ENCODE peak calls at places on chromosome 13, in seven cellular contexts. One of them, this sample, is unnamed.

GRCh38 chr13:24982333-24982999 is 113.5 kb upstream of the PABPC3 start:
- DNase-seq in kidney glomerular epithelial cell: no peak
- DNase-seq in activated gamma-delta T cell treated with anti-CD3 and anti-CD28 coated beads, Interleukin-2, amount 50 U/mL, for 16 hours: no peak
- DNase-seq in AG10803: no peak
- DNase-seq in non-pigmented ciliary epithelial cell: no peak
- DNase-seq in AG09319: no peak
- DNase-seq in T-helper 22 cell: no peak
- DNase-seq in this sample: no peak

GRCh38 chr13:111270765-111271164 is 49.7 kb upstream of the TEX29 start:
- DNase-seq in kidney glomerular epithelial cell: no peak
- DNase-seq in activated gamma-delta T cell treated with anti-CD3 and anti-CD28 coated beads, Interleukin-2, amount 50 U/mL, for 16 hours: no peak
- DNase-seq in AG10803: peak
- DNase-seq in non-pigmented ciliary epithelial cell: no peak
- DNase-seq in AG09319: no peak
- DNase-seq in T-helper 22 cell: no peak
- DNase-seq in this sample: no peak

GRCh38 chr13:61144301-61144700 is 271.3 kb downstream of the PCDH20 start:
- DNase-seq in kidney glomerular epithelial cell: no peak
- DNase-seq in activated gamma-delta T cell treated with anti-CD3 and anti-CD28 coated beads, Interleukin-2, amount 50 U/mL, for 16 hours: no peak
- DNase-seq in AG10803: no peak
- DNase-seq in non-pigmented ciliary epithelial cell: no peak
- DNase-seq in AG09319: no peak
- DNase-seq in T-helper 22 cell: no peak
- DNase-seq in this sample: no peak

GRCh38 chr13:73835138-73835721 is 299.0 kb downstream of the KLF12 start:
- DNase-seq in kidney glomerular epithelial cell: peak
- DNase-seq in activated gamma-delta T cell treated with anti-CD3 and anti-CD28 coated beads, Interleukin-2, amount 50 U/mL, for 16 hours: no peak
- DNase-seq in AG10803: peak
- DNase-seq in non-pigmented ciliary epithelial cell: no peak
- DNase-seq in AG09319: no peak
- DNase-seq in T-helper 22 cell: no peak
- DNase-seq in this sample: peak

GRCh38 chr13:33973194-33973593 is 155.2 kb downstream of the RFC3 start:
- DNase-seq in kidney glomerular epithelial cell: no peak
- DNase-seq in activated gamma-delta T cell treated with anti-CD3 and anti-CD28 coated beads, Interleukin-2, amount 50 U/mL, for 16 hours: no peak
- DNase-seq in AG10803: no peak
- DNase-seq in non-pigmented ciliary epithelial cell: no peak
- DNase-seq in AG09319: no peak
- DNase-seq in T-helper 22 cell: no peak
- DNase-seq in this sample: no peak

GRCh38 chr13:72495681-72496080 is 231.7 kb downstream of the MZT1 start:
- DNase-seq in kidney glomerular epithelial cell: no peak
- DNase-seq in activated gamma-delta T cell treated with anti-CD3 and anti-CD28 coated beads, Interleukin-2, amount 50 U/mL, for 16 hours: no peak
- DNase-seq in AG10803: no peak
- DNase-seq in non-pigmented ciliary epithelial cell: no peak
- DNase-seq in AG09319: no peak
- DNase-seq in T-helper 22 cell: no peak
- DNase-seq in this sample: no peak

GRCh38 chr13:35139591-35139990 is 197.5 kb downstream of the NBEA start:
- DNase-seq in kidney glomerular epithelial cell: no peak
- DNase-seq in activated gamma-delta T cell treated with anti-CD3 and anti-CD28 coated beads, Interleukin-2, amount 50 U/mL, for 16 hours: no peak
- DNase-seq in AG10803: no peak
- DNase-seq in non-pigmented ciliary epithelial cell: peak
- DNase-seq in AG09319: no peak
- DNase-seq in T-helper 22 cell: no peak
- DNase-seq in this sample: no peak

GRCh38 chr13:102089177-102089576 is 312.7 kb downstream of the FGF14 start:
- DNase-seq in kidney glomerular epithelial cell: peak
- DNase-seq in activated gamma-delta T cell treated with anti-CD3 and anti-CD28 coated beads, Interleukin-2, amount 50 U/mL, for 16 hours: no peak
- DNase-seq in AG10803: peak
- DNase-seq in non-pigmented ciliary epithelial cell: no peak
- DNase-seq in AG09319: no peak
- DNase-seq in T-helper 22 cell: no peak
- DNase-seq in this sample: no peak

GRCh38 chr13:80473695-80474094 is 132.8 kb upstream of the SPRY2 start:
- DNase-seq in kidney glomerular epithelial cell: peak
- DNase-seq in activated gamma-delta T cell treated with anti-CD3 and anti-CD28 coated beads, Interleukin-2, amount 50 U/mL, for 16 hours: no peak
- DNase-seq in AG10803: no peak
- DNase-seq in non-pigmented ciliary epithelial cell: peak
- DNase-seq in AG09319: peak
- DNase-seq in T-helper 22 cell: no peak
- DNase-seq in this sample: no peak

GRCh38 chr13:26819067-26819466 is 58.5 kb upstream of the GPR12 start:
- DNase-seq in kidney glomerular epithelial cell: no peak
- DNase-seq in activated gamma-delta T cell treated with anti-CD3 and anti-CD28 coated beads, Interleukin-2, amount 50 U/mL, for 16 hours: no peak
- DNase-seq in AG10803: no peak
- DNase-seq in non-pigmented ciliary epithelial cell: no peak
- DNase-seq in AG09319: no peak
- DNase-seq in T-helper 22 cell: no peak
- DNase-seq in this sample: no peak

GRCh38 chr13:24264976-24265375 is 44.4 kb upstream of the C1QTNF9 start:
- DNase-seq in kidney glomerular epithelial cell: no peak
- DNase-seq in activated gamma-delta T cell treated with anti-CD3 and anti-CD28 coated beads, Interleukin-2, amount 50 U/mL, for 16 hours: peak
- DNase-seq in AG10803: no peak
- DNase-seq in non-pigmented ciliary epithelial cell: no peak
- DNase-seq in AG09319: no peak
- DNase-seq in T-helper 22 cell: peak
- DNase-seq in this sample: no peak

GRCh38 chr13:114222461-114222968 is 12.2 kb upstream of the CDC16 start:
- DNase-seq in kidney glomerular epithelial cell: no peak
- DNase-seq in activated gamma-delta T cell treated with anti-CD3 and anti-CD28 coated beads, Interleukin-2, amount 50 U/mL, for 16 hours: no peak
- DNase-seq in AG10803: no peak
- DNase-seq in non-pigmented ciliary epithelial cell: no peak
- DNase-seq in AG09319: no peak
- DNase-seq in T-helper 22 cell: no peak
- DNase-seq in this sample: no peak

GRCh38 chr13:91882918-91883317 is 484.5 kb downstream of the GPC5 start:
- DNase-seq in kidney glomerular epithelial cell: peak
- DNase-seq in activated gamma-delta T cell treated with anti-CD3 and anti-CD28 coated beads, Interleukin-2, amount 50 U/mL, for 16 hours: no peak
- DNase-seq in AG10803: no peak
- DNase-seq in non-pigmented ciliary epithelial cell: no peak
- DNase-seq in AG09319: no peak
- DNase-seq in T-helper 22 cell: no peak
- DNase-seq in this sample: no peak

GRCh38 chr13:48775804-48776203 is 122.1 kb downstream of the CYSLTR2 start:
- DNase-seq in kidney glomerular epithelial cell: peak
- DNase-seq in activated gamma-delta T cell treated with anti-CD3 and anti-CD28 coated beads, Interleukin-2, amount 50 U/mL, for 16 hours: no peak
- DNase-seq in AG10803: peak
- DNase-seq in non-pigmented ciliary epithelial cell: peak
- DNase-seq in AG09319: peak
- DNase-seq in T-helper 22 cell: no peak
- DNase-seq in this sample: peak

GRCh38 chr13:45490068-45490467 is 25.3 kb downstream of the COG3 start:
- DNase-seq in kidney glomerular epithelial cell: no peak
- DNase-seq in activated gamma-delta T cell treated with anti-CD3 and anti-CD28 coated beads, Interleukin-2, amount 50 U/mL, for 16 hours: no peak
- DNase-seq in AG10803: no peak
- DNase-seq in non-pigmented ciliary epithelial cell: no peak
- DNase-seq in AG09319: no peak
- DNase-seq in T-helper 22 cell: no peak
- DNase-seq in this sample: no peak

GRCh38 chr13:57624565-57625435 is 6.7 kb upstream of the PCDH17 start:
- DNase-seq in kidney glomerular epithelial cell: peak
- DNase-seq in activated gamma-delta T cell treated with anti-CD3 and anti-CD28 coated beads, Interleukin-2, amount 50 U/mL, for 16 hours: no peak
- DNase-seq in AG10803: peak
- DNase-seq in non-pigmented ciliary epithelial cell: no peak
- DNase-seq in AG09319: peak
- DNase-seq in T-helper 22 cell: no peak
- DNase-seq in this sample: peak

GRCh38 chr13:42109957-42110356 is 61.5 kb downstream of the DGKH start:
- DNase-seq in kidney glomerular epithelial cell: no peak
- DNase-seq in activated gamma-delta T cell treated with anti-CD3 and anti-CD28 coated beads, Interleukin-2, amount 50 U/mL, for 16 hours: no peak
- DNase-seq in AG10803: no peak
- DNase-seq in non-pigmented ciliary epithelial cell: no peak
- DNase-seq in AG09319: no peak
- DNase-seq in T-helper 22 cell: no peak
- DNase-seq in this sample: peak

GRCh38 chr13:43411741-43412140 is 375.0 kb downstream of the ENOX1 start:
- DNase-seq in kidney glomerular epithelial cell: no peak
- DNase-seq in activated gamma-delta T cell treated with anti-CD3 and anti-CD28 coated beads, Interleukin-2, amount 50 U/mL, for 16 hours: no peak
- DNase-seq in AG10803: no peak
- DNase-seq in non-pigmented ciliary epithelial cell: no peak
- DNase-seq in AG09319: no peak
- DNase-seq in T-helper 22 cell: no peak
- DNase-seq in this sample: no peak

GRCh38 chr13:38630780-38631179 is 56.1 kb upstream of the FREM2 start:
- DNase-seq in kidney glomerular epithelial cell: no peak
- DNase-seq in activated gamma-delta T cell treated with anti-CD3 and anti-CD28 coated beads, Interleukin-2, amount 50 U/mL, for 16 hours: no peak
- DNase-seq in AG10803: peak
- DNase-seq in non-pigmented ciliary epithelial cell: no peak
- DNase-seq in AG09319: peak
- DNase-seq in T-helper 22 cell: no peak
- DNase-seq in this sample: no peak

GRCh38 chr13:53197424-53197823 is 168.8 kb downstream of the OLFM4 start:
- DNase-seq in kidney glomerular epithelial cell: no peak
- DNase-seq in activated gamma-delta T cell treated with anti-CD3 and anti-CD28 coated beads, Interleukin-2, amount 50 U/mL, for 16 hours: no peak
- DNase-seq in AG10803: no peak
- DNase-seq in non-pigmented ciliary epithelial cell: no peak
- DNase-seq in AG09319: no peak
- DNase-seq in T-helper 22 cell: no peak
- DNase-seq in this sample: no peak

GRCh38 chr13:74134226-74134776 is at the start of gene KLF12:
- DNase-seq in kidney glomerular epithelial cell: peak
- DNase-seq in activated gamma-delta T cell treated with anti-CD3 and anti-CD28 coated beads, Interleukin-2, amount 50 U/mL, for 16 hours: peak
- DNase-seq in AG10803: peak
- DNase-seq in non-pigmented ciliary epithelial cell: peak
- DNase-seq in AG09319: peak
- DNase-seq in T-helper 22 cell: peak
- DNase-seq in this sample: peak

GRCh38 chr13:46168341-46168740 is 13.6 kb downstream of the LCP1 start:
- DNase-seq in kidney glomerular epithelial cell: peak
- DNase-seq in activated gamma-delta T cell treated with anti-CD3 and anti-CD28 coated beads, Interleukin-2, amount 50 U/mL, for 16 hours: no peak
- DNase-seq in AG10803: no peak
- DNase-seq in non-pigmented ciliary epithelial cell: no peak
- DNase-seq in AG09319: no peak
- DNase-seq in T-helper 22 cell: peak
- DNase-seq in this sample: peak

GRCh38 chr13:44573790-44574465 is 2.2 kb downstream of the TSC22D1 start:
- DNase-seq in kidney glomerular epithelial cell: no peak
- DNase-seq in activated gamma-delta T cell treated with anti-CD3 and anti-CD28 coated beads, Interleukin-2, amount 50 U/mL, for 16 hours: no peak
- DNase-seq in AG10803: peak
- DNase-seq in non-pigmented ciliary epithelial cell: no peak
- DNase-seq in AG09319: no peak
- DNase-seq in T-helper 22 cell: no peak
- DNase-seq in this sample: no peak

GRCh38 chr13:21676611-21677021 is 5.7 kb downstream of the FGF9 start:
- DNase-seq in kidney glomerular epithelial cell: peak
- DNase-seq in activated gamma-delta T cell treated with anti-CD3 and anti-CD28 coated beads, Interleukin-2, amount 50 U/mL, for 16 hours: no peak
- DNase-seq in AG10803: no peak
- DNase-seq in non-pigmented ciliary epithelial cell: no peak
- DNase-seq in AG09319: no peak
- DNase-seq in T-helper 22 cell: no peak
- DNase-seq in this sample: no peak

GRCh38 chr13:94309997-94310842 is 169.3 kb downstream of the DCT start:
- DNase-seq in kidney glomerular epithelial cell: peak
- DNase-seq in activated gamma-delta T cell treated with anti-CD3 and anti-CD28 coated beads, Interleukin-2, amount 50 U/mL, for 16 hours: no peak
- DNase-seq in AG10803: peak
- DNase-seq in non-pigmented ciliary epithelial cell: peak
- DNase-seq in AG09319: no peak
- DNase-seq in T-helper 22 cell: no peak
- DNase-seq in this sample: peak

GRCh38 chr13:37173214-37173613 is 67.8 kb upstream of the CSNK1A1L start:
- DNase-seq in kidney glomerular epithelial cell: no peak
- DNase-seq in activated gamma-delta T cell treated with anti-CD3 and anti-CD28 coated beads, Interleukin-2, amount 50 U/mL, for 16 hours: no peak
- DNase-seq in AG10803: peak
- DNase-seq in non-pigmented ciliary epithelial cell: peak
- DNase-seq in AG09319: peak
- DNase-seq in T-helper 22 cell: no peak
- DNase-seq in this sample: no peak